ENCODE peak calls at places on chromosome 16, in ten cellular contexts. One of them, this sample, is unnamed.
A peak's percentile ranks its signal among the peaks of the same experiment; 100 is the strongest.

GRCh38 chr16:29117631-29118030 is 132.8 kb downstream of the LAT start:
- DNase-seq in fibroblast of lung: no peak
- DNase-seq in activated naive CD4-positive, alpha-beta T cell treated with anti-CD3 and anti-CD28 coated beads, Interleukin-2, amount 50 U/mL, for 16 hours: no peak
- DNase-seq in amniotic stem cell: no peak
- DNase-seq in stimulated activated CD4-positive, alpha-beta T cell treated with anti-CD3 and anti-CD28 coated beads, TNF-alpha, amount 100 ng/mL, for 48 hours: no peak
- DNase-seq in MCF 10A: no peak
- DNase-seq in HuH-7.5: no peak
- DNase-seq in GM04503: no peak
- DNase-seq in WTC11: no peak
- DNase-seq in left ventricle myocardium inferior: no peak
- DNase-seq in this sample: no peak

GRCh38 chr16:49129935-49130334 is 151.7 kb downstream of the CBLN1 start:
- DNase-seq in fibroblast of lung: no peak
- DNase-seq in activated naive CD4-positive, alpha-beta T cell treated with anti-CD3 and anti-CD28 coated beads, Interleukin-2, amount 50 U/mL, for 16 hours: no peak
- DNase-seq in amniotic stem cell: no peak
- DNase-seq in stimulated activated CD4-positive, alpha-beta T cell treated with anti-CD3 and anti-CD28 coated beads, TNF-alpha, amount 100 ng/mL, for 48 hours: no peak
- DNase-seq in MCF 10A: no peak
- DNase-seq in HuH-7.5: no peak
- DNase-seq in GM04503: no peak
- DNase-seq in WTC11: no peak
- DNase-seq in left ventricle myocardium inferior: no peak
- DNase-seq in this sample: no peak

GRCh38 chr16:3012246-3012645 is 477 bp upstream of the CLDN9 start:
- DNase-seq in fibroblast of lung: no peak
- DNase-seq in activated naive CD4-positive, alpha-beta T cell treated with anti-CD3 and anti-CD28 coated beads, Interleukin-2, amount 50 U/mL, for 16 hours: no peak
- DNase-seq in amniotic stem cell: no peak
- DNase-seq in stimulated activated CD4-positive, alpha-beta T cell treated with anti-CD3 and anti-CD28 coated beads, TNF-alpha, amount 100 ng/mL, for 48 hours: no peak
- DNase-seq in MCF 10A: no peak
- DNase-seq in HuH-7.5: no peak
- DNase-seq in GM04503: no peak
- DNase-seq in WTC11: peak; percentile 76
- DNase-seq in left ventricle myocardium inferior: no peak
- DNase-seq in this sample: no peak

GRCh38 chr16:4800290-4801041 is 2.0 kb downstream of the ROGDI start:
- DNase-seq in fibroblast of lung: no peak
- DNase-seq in activated naive CD4-positive, alpha-beta T cell treated with anti-CD3 and anti-CD28 coated beads, Interleukin-2, amount 50 U/mL, for 16 hours: no peak
- DNase-seq in amniotic stem cell: no peak
- DNase-seq in stimulated activated CD4-positive, alpha-beta T cell treated with anti-CD3 and anti-CD28 coated beads, TNF-alpha, amount 100 ng/mL, for 48 hours: no peak
- DNase-seq in MCF 10A: no peak
- DNase-seq in HuH-7.5: no peak
- DNase-seq in GM04503: no peak
- DNase-seq in WTC11: no peak
- DNase-seq in left ventricle myocardium inferior: peak; percentile 65
- DNase-seq in this sample: peak; percentile 65

GRCh38 chr16:80303691-80304090 is 237.1 kb upstream of the DYNLRB2 start:
- DNase-seq in fibroblast of lung: no peak
- DNase-seq in activated naive CD4-positive, alpha-beta T cell treated with anti-CD3 and anti-CD28 coated beads, Interleukin-2, amount 50 U/mL, for 16 hours: no peak
- DNase-seq in amniotic stem cell: no peak
- DNase-seq in stimulated activated CD4-positive, alpha-beta T cell treated with anti-CD3 and anti-CD28 coated beads, TNF-alpha, amount 100 ng/mL, for 48 hours: no peak
- DNase-seq in MCF 10A: no peak
- DNase-seq in HuH-7.5: no peak
- DNase-seq in GM04503: no peak
- DNase-seq in WTC11: no peak
- DNase-seq in left ventricle myocardium inferior: no peak
- DNase-seq in this sample: no peak

GRCh38 chr16:86772671-86773338 is 194.5 kb downstream of the FOXL1 start:
- DNase-seq in fibroblast of lung: no peak
- DNase-seq in activated naive CD4-positive, alpha-beta T cell treated with anti-CD3 and anti-CD28 coated beads, Interleukin-2, amount 50 U/mL, for 16 hours: no peak
- DNase-seq in amniotic stem cell: peak; percentile 72
- DNase-seq in stimulated activated CD4-positive, alpha-beta T cell treated with anti-CD3 and anti-CD28 coated beads, TNF-alpha, amount 100 ng/mL, for 48 hours: no peak
- DNase-seq in MCF 10A: no peak
- DNase-seq in HuH-7.5: no peak
- DNase-seq in GM04503: peak; percentile 76
- DNase-seq in WTC11: no peak
- DNase-seq in left ventricle myocardium inferior: no peak
- DNase-seq in this sample: peak; percentile 70

GRCh38 chr16:86231996-86232350 is 278.4 kb upstream of the FOXF1 start:
- DNase-seq in fibroblast of lung: no peak
- DNase-seq in activated naive CD4-positive, alpha-beta T cell treated with anti-CD3 and anti-CD28 coated beads, Interleukin-2, amount 50 U/mL, for 16 hours: no peak
- DNase-seq in amniotic stem cell: no peak
- DNase-seq in stimulated activated CD4-positive, alpha-beta T cell treated with anti-CD3 and anti-CD28 coated beads, TNF-alpha, amount 100 ng/mL, for 48 hours: no peak
- DNase-seq in MCF 10A: no peak
- DNase-seq in HuH-7.5: no peak
- DNase-seq in GM04503: no peak
- DNase-seq in WTC11: no peak
- DNase-seq in left ventricle myocardium inferior: no peak
- DNase-seq in this sample: no peak

GRCh38 chr16:10181196-10182162 is 749 bp downstream of the GRIN2A start:
- DNase-seq in fibroblast of lung: peak; percentile 18
- DNase-seq in activated naive CD4-positive, alpha-beta T cell treated with anti-CD3 and anti-CD28 coated beads, Interleukin-2, amount 50 U/mL, for 16 hours: peak; percentile 23
- DNase-seq in amniotic stem cell: no peak
- DNase-seq in stimulated activated CD4-positive, alpha-beta T cell treated with anti-CD3 and anti-CD28 coated beads, TNF-alpha, amount 100 ng/mL, for 48 hours: no peak
- DNase-seq in MCF 10A: peak; percentile 23
- DNase-seq in HuH-7.5: peak; percentile 84
- DNase-seq in GM04503: no peak
- DNase-seq in WTC11: peak; percentile 88
- DNase-seq in left ventricle myocardium inferior: peak; percentile 52
- DNase-seq in this sample: peak; percentile 63

GRCh38 chr16:10343124-10343760 is 42.6 kb upstream of the ATF7IP2 start:
- DNase-seq in fibroblast of lung: no peak
- DNase-seq in activated naive CD4-positive, alpha-beta T cell treated with anti-CD3 and anti-CD28 coated beads, Interleukin-2, amount 50 U/mL, for 16 hours: no peak
- DNase-seq in amniotic stem cell: no peak
- DNase-seq in stimulated activated CD4-positive, alpha-beta T cell treated with anti-CD3 and anti-CD28 coated beads, TNF-alpha, amount 100 ng/mL, for 48 hours: no peak
- DNase-seq in MCF 10A: no peak
- DNase-seq in HuH-7.5: no peak
- DNase-seq in GM04503: no peak
- DNase-seq in WTC11: no peak
- DNase-seq in left ventricle myocardium inferior: no peak
- DNase-seq in this sample: no peak

GRCh38 chr16:66888647-66889615 is 8.6 kb downstream of the PDP2 start:
- DNase-seq in fibroblast of lung: no peak
- DNase-seq in activated naive CD4-positive, alpha-beta T cell treated with anti-CD3 and anti-CD28 coated beads, Interleukin-2, amount 50 U/mL, for 16 hours: no peak
- DNase-seq in amniotic stem cell: no peak
- DNase-seq in stimulated activated CD4-positive, alpha-beta T cell treated with anti-CD3 and anti-CD28 coated beads, TNF-alpha, amount 100 ng/mL, for 48 hours: no peak
- DNase-seq in MCF 10A: no peak
- DNase-seq in HuH-7.5: no peak
- DNase-seq in GM04503: no peak
- DNase-seq in WTC11: no peak
- DNase-seq in left ventricle myocardium inferior: no peak
- DNase-seq in this sample: no peak

GRCh38 chr16:79839450-79839849 is 238.9 kb upstream of the MAF start:
- DNase-seq in fibroblast of lung: peak; percentile 57
- DNase-seq in activated naive CD4-positive, alpha-beta T cell treated with anti-CD3 and anti-CD28 coated beads, Interleukin-2, amount 50 U/mL, for 16 hours: no peak
- DNase-seq in amniotic stem cell: no peak
- DNase-seq in stimulated activated CD4-positive, alpha-beta T cell treated with anti-CD3 and anti-CD28 coated beads, TNF-alpha, amount 100 ng/mL, for 48 hours: no peak
- DNase-seq in MCF 10A: no peak
- DNase-seq in HuH-7.5: no peak
- DNase-seq in GM04503: no peak
- DNase-seq in WTC11: no peak
- DNase-seq in left ventricle myocardium inferior: no peak
- DNase-seq in this sample: no peak

GRCh38 chr16:56192971-56193936 is 2.0 kb downstream of the GNAO1 start:
- DNase-seq in fibroblast of lung: no peak
- DNase-seq in activated naive CD4-positive, alpha-beta T cell treated with anti-CD3 and anti-CD28 coated beads, Interleukin-2, amount 50 U/mL, for 16 hours: no peak
- DNase-seq in amniotic stem cell: no peak
- DNase-seq in stimulated activated CD4-positive, alpha-beta T cell treated with anti-CD3 and anti-CD28 coated beads, TNF-alpha, amount 100 ng/mL, for 48 hours: no peak
- DNase-seq in MCF 10A: no peak
- DNase-seq in HuH-7.5: no peak
- DNase-seq in GM04503: no peak
- DNase-seq in WTC11: peak; percentile 34
- DNase-seq in left ventricle myocardium inferior: no peak
- DNase-seq in this sample: no peak

GRCh38 chr16:30054451-30054850 is 11.1 kb upstream of the ALDOA start:
- DNase-seq in fibroblast of lung: no peak
- DNase-seq in activated naive CD4-positive, alpha-beta T cell treated with anti-CD3 and anti-CD28 coated beads, Interleukin-2, amount 50 U/mL, for 16 hours: no peak
- DNase-seq in amniotic stem cell: no peak
- DNase-seq in stimulated activated CD4-positive, alpha-beta T cell treated with anti-CD3 and anti-CD28 coated beads, TNF-alpha, amount 100 ng/mL, for 48 hours: no peak
- DNase-seq in MCF 10A: no peak
- DNase-seq in HuH-7.5: no peak
- DNase-seq in GM04503: no peak
- DNase-seq in WTC11: no peak
- DNase-seq in left ventricle myocardium inferior: no peak
- DNase-seq in this sample: no peak

GRCh38 chr16:54620197-54620596 is 310.5 kb upstream of the IRX5 start:
- DNase-seq in fibroblast of lung: no peak
- DNase-seq in activated naive CD4-positive, alpha-beta T cell treated with anti-CD3 and anti-CD28 coated beads, Interleukin-2, amount 50 U/mL, for 16 hours: no peak
- DNase-seq in amniotic stem cell: no peak
- DNase-seq in stimulated activated CD4-positive, alpha-beta T cell treated with anti-CD3 and anti-CD28 coated beads, TNF-alpha, amount 100 ng/mL, for 48 hours: no peak
- DNase-seq in MCF 10A: no peak
- DNase-seq in HuH-7.5: no peak
- DNase-seq in GM04503: no peak
- DNase-seq in WTC11: no peak
- DNase-seq in left ventricle myocardium inferior: no peak
- DNase-seq in this sample: no peak

GRCh38 chr16:76748698-76749097 is 442.3 kb upstream of the MON1B start:
- DNase-seq in fibroblast of lung: no peak
- DNase-seq in activated naive CD4-positive, alpha-beta T cell treated with anti-CD3 and anti-CD28 coated beads, Interleukin-2, amount 50 U/mL, for 16 hours: no peak
- DNase-seq in amniotic stem cell: no peak
- DNase-seq in stimulated activated CD4-positive, alpha-beta T cell treated with anti-CD3 and anti-CD28 coated beads, TNF-alpha, amount 100 ng/mL, for 48 hours: no peak
- DNase-seq in MCF 10A: no peak
- DNase-seq in HuH-7.5: no peak
- DNase-seq in GM04503: no peak
- DNase-seq in WTC11: no peak
- DNase-seq in left ventricle myocardium inferior: no peak
- DNase-seq in this sample: no peak

GRCh38 chr16:57615813-57616212 is 12.6 kb upstream of the ADGRG1 start:
- DNase-seq in fibroblast of lung: no peak
- DNase-seq in activated naive CD4-positive, alpha-beta T cell treated with anti-CD3 and anti-CD28 coated beads, Interleukin-2, amount 50 U/mL, for 16 hours: no peak
- DNase-seq in amniotic stem cell: no peak
- DNase-seq in stimulated activated CD4-positive, alpha-beta T cell treated with anti-CD3 and anti-CD28 coated beads, TNF-alpha, amount 100 ng/mL, for 48 hours: no peak
- DNase-seq in MCF 10A: no peak
- DNase-seq in HuH-7.5: no peak
- DNase-seq in GM04503: no peak
- DNase-seq in WTC11: no peak
- DNase-seq in left ventricle myocardium inferior: no peak
- DNase-seq in this sample: no peak

GRCh38 chr16:15714393-15715172 is 64.5 kb downstream of the NDE1 start:
- DNase-seq in fibroblast of lung: no peak
- DNase-seq in activated naive CD4-positive, alpha-beta T cell treated with anti-CD3 and anti-CD28 coated beads, Interleukin-2, amount 50 U/mL, for 16 hours: no peak
- DNase-seq in amniotic stem cell: no peak
- DNase-seq in stimulated activated CD4-positive, alpha-beta T cell treated with anti-CD3 and anti-CD28 coated beads, TNF-alpha, amount 100 ng/mL, for 48 hours: no peak
- DNase-seq in MCF 10A: no peak
- DNase-seq in HuH-7.5: no peak
- DNase-seq in GM04503: no peak
- DNase-seq in WTC11: no peak
- DNase-seq in left ventricle myocardium inferior: no peak
- DNase-seq in this sample: no peak

GRCh38 chr16:75593825-75594820 is 27.9 kb downstream of the GABARAPL2 start:
- DNase-seq in fibroblast of lung: peak; percentile 9
- DNase-seq in activated naive CD4-positive, alpha-beta T cell treated with anti-CD3 and anti-CD28 coated beads, Interleukin-2, amount 50 U/mL, for 16 hours: no peak
- DNase-seq in amniotic stem cell: no peak
- DNase-seq in stimulated activated CD4-positive, alpha-beta T cell treated with anti-CD3 and anti-CD28 coated beads, TNF-alpha, amount 100 ng/mL, for 48 hours: no peak
- DNase-seq in MCF 10A: peak; percentile 74
- DNase-seq in HuH-7.5: no peak
- DNase-seq in GM04503: peak; percentile 17
- DNase-seq in WTC11: peak; percentile 44
- DNase-seq in left ventricle myocardium inferior: no peak
- DNase-seq in this sample: peak; percentile 17

GRCh38 chr16:67430504-67431076 is 331 bp upstream of the HSD11B2 start:
- DNase-seq in fibroblast of lung: no peak
- DNase-seq in activated naive CD4-positive, alpha-beta T cell treated with anti-CD3 and anti-CD28 coated beads, Interleukin-2, amount 50 U/mL, for 16 hours: peak; percentile 54
- DNase-seq in amniotic stem cell: no peak
- DNase-seq in stimulated activated CD4-positive, alpha-beta T cell treated with anti-CD3 and anti-CD28 coated beads, TNF-alpha, amount 100 ng/mL, for 48 hours: no peak
- DNase-seq in MCF 10A: peak; percentile 23
- DNase-seq in HuH-7.5: peak; percentile 86
- DNase-seq in GM04503: no peak
- DNase-seq in WTC11: no peak
- DNase-seq in left ventricle myocardium inferior: peak; percentile 29
- DNase-seq in this sample: peak; percentile 33

GRCh38 chr16:49282690-49283375 is 1.2 kb upstream of the CBLN1 start:
- DNase-seq in fibroblast of lung: no peak
- DNase-seq in activated naive CD4-positive, alpha-beta T cell treated with anti-CD3 and anti-CD28 coated beads, Interleukin-2, amount 50 U/mL, for 16 hours: no peak
- DNase-seq in amniotic stem cell: no peak
- DNase-seq in stimulated activated CD4-positive, alpha-beta T cell treated with anti-CD3 and anti-CD28 coated beads, TNF-alpha, amount 100 ng/mL, for 48 hours: no peak
- DNase-seq in MCF 10A: no peak
- DNase-seq in HuH-7.5: no peak
- DNase-seq in GM04503: no peak
- DNase-seq in WTC11: peak; percentile 75
- DNase-seq in left ventricle myocardium inferior: no peak
- DNase-seq in this sample: no peak

GRCh38 chr16:50460538-50461399 is 87.4 kb upstream of the NKD1 start:
- DNase-seq in fibroblast of lung: no peak
- DNase-seq in activated naive CD4-positive, alpha-beta T cell treated with anti-CD3 and anti-CD28 coated beads, Interleukin-2, amount 50 U/mL, for 16 hours: no peak
- DNase-seq in amniotic stem cell: no peak
- DNase-seq in stimulated activated CD4-positive, alpha-beta T cell treated with anti-CD3 and anti-CD28 coated beads, TNF-alpha, amount 100 ng/mL, for 48 hours: no peak
- DNase-seq in MCF 10A: no peak
- DNase-seq in HuH-7.5: no peak
- DNase-seq in GM04503: no peak
- DNase-seq in WTC11: no peak
- DNase-seq in left ventricle myocardium inferior: no peak
- DNase-seq in this sample: no peak

GRCh38 chr16:12170103-12171025 is 193.8 kb downstream of the SNX29 start:
- DNase-seq in fibroblast of lung: peak; percentile 37
- DNase-seq in activated naive CD4-positive, alpha-beta T cell treated with anti-CD3 and anti-CD28 coated beads, Interleukin-2, amount 50 U/mL, for 16 hours: no peak
- DNase-seq in amniotic stem cell: no peak
- DNase-seq in stimulated activated CD4-positive, alpha-beta T cell treated with anti-CD3 and anti-CD28 coated beads, TNF-alpha, amount 100 ng/mL, for 48 hours: no peak
- DNase-seq in MCF 10A: no peak
- DNase-seq in HuH-7.5: no peak
- DNase-seq in GM04503: no peak
- DNase-seq in WTC11: no peak
- DNase-seq in left ventricle myocardium inferior: no peak
- DNase-seq in this sample: no peak

GRCh38 chr16:77387810-77388209 is 47.0 kb downstream of the ADAMTS18 start:
- DNase-seq in fibroblast of lung: no peak
- DNase-seq in activated naive CD4-positive, alpha-beta T cell treated with anti-CD3 and anti-CD28 coated beads, Interleukin-2, amount 50 U/mL, for 16 hours: no peak
- DNase-seq in amniotic stem cell: no peak
- DNase-seq in stimulated activated CD4-positive, alpha-beta T cell treated with anti-CD3 and anti-CD28 coated beads, TNF-alpha, amount 100 ng/mL, for 48 hours: no peak
- DNase-seq in MCF 10A: no peak
- DNase-seq in HuH-7.5: no peak
- DNase-seq in GM04503: no peak
- DNase-seq in WTC11: no peak
- DNase-seq in left ventricle myocardium inferior: no peak
- DNase-seq in this sample: no peak

GRCh38 chr16:64893386-64893785 is 228.5 kb downstream of the CDH11 start:
- DNase-seq in fibroblast of lung: no peak
- DNase-seq in activated naive CD4-positive, alpha-beta T cell treated with anti-CD3 and anti-CD28 coated beads, Interleukin-2, amount 50 U/mL, for 16 hours: no peak
- DNase-seq in amniotic stem cell: no peak
- DNase-seq in stimulated activated CD4-positive, alpha-beta T cell treated with anti-CD3 and anti-CD28 coated beads, TNF-alpha, amount 100 ng/mL, for 48 hours: no peak
- DNase-seq in MCF 10A: no peak
- DNase-seq in HuH-7.5: no peak
- DNase-seq in GM04503: peak; percentile 36
- DNase-seq in WTC11: no peak
- DNase-seq in left ventricle myocardium inferior: no peak
- DNase-seq in this sample: no peak

GRCh38 chr16:68713430-68713829 is 23.7 kb upstream of the CDH1 start:
- DNase-seq in fibroblast of lung: no peak
- DNase-seq in activated naive CD4-positive, alpha-beta T cell treated with anti-CD3 and anti-CD28 coated beads, Interleukin-2, amount 50 U/mL, for 16 hours: no peak
- DNase-seq in amniotic stem cell: no peak
- DNase-seq in stimulated activated CD4-positive, alpha-beta T cell treated with anti-CD3 and anti-CD28 coated beads, TNF-alpha, amount 100 ng/mL, for 48 hours: no peak
- DNase-seq in MCF 10A: no peak
- DNase-seq in HuH-7.5: no peak
- DNase-seq in GM04503: no peak
- DNase-seq in WTC11: no peak
- DNase-seq in left ventricle myocardium inferior: no peak
- DNase-seq in this sample: no peak

GRCh38 chr16:29763326-29763725 is 14.7 kb upstream of the ZG16 start:
- DNase-seq in fibroblast of lung: no peak
- DNase-seq in activated naive CD4-positive, alpha-beta T cell treated with anti-CD3 and anti-CD28 coated beads, Interleukin-2, amount 50 U/mL, for 16 hours: no peak
- DNase-seq in amniotic stem cell: no peak
- DNase-seq in stimulated activated CD4-positive, alpha-beta T cell treated with anti-CD3 and anti-CD28 coated beads, TNF-alpha, amount 100 ng/mL, for 48 hours: no peak
- DNase-seq in MCF 10A: no peak
- DNase-seq in HuH-7.5: no peak
- DNase-seq in GM04503: no peak
- DNase-seq in WTC11: no peak
- DNase-seq in left ventricle myocardium inferior: no peak
- DNase-seq in this sample: no peak

GRCh38 chr16:81677375-81677737 is 101.7 kb upstream of the PLCG2 start:
- DNase-seq in fibroblast of lung: no peak
- DNase-seq in activated naive CD4-positive, alpha-beta T cell treated with anti-CD3 and anti-CD28 coated beads, Interleukin-2, amount 50 U/mL, for 16 hours: no peak
- DNase-seq in amniotic stem cell: no peak
- DNase-seq in stimulated activated CD4-positive, alpha-beta T cell treated with anti-CD3 and anti-CD28 coated beads, TNF-alpha, amount 100 ng/mL, for 48 hours: no peak
- DNase-seq in MCF 10A: no peak
- DNase-seq in HuH-7.5: no peak
- DNase-seq in GM04503: no peak
- DNase-seq in WTC11: no peak
- DNase-seq in left ventricle myocardium inferior: no peak
- DNase-seq in this sample: no peak

GRCh38 chr16:29910819-29911675 is 10.8 kb downstream of the ASPHD1 start:
- DNase-seq in fibroblast of lung: no peak
- DNase-seq in activated naive CD4-positive, alpha-beta T cell treated with anti-CD3 and anti-CD28 coated beads, Interleukin-2, amount 50 U/mL, for 16 hours: no peak
- DNase-seq in amniotic stem cell: no peak
- DNase-seq in stimulated activated CD4-positive, alpha-beta T cell treated with anti-CD3 and anti-CD28 coated beads, TNF-alpha, amount 100 ng/mL, for 48 hours: no peak
- DNase-seq in MCF 10A: no peak
- DNase-seq in HuH-7.5: no peak
- DNase-seq in GM04503: no peak
- DNase-seq in WTC11: no peak
- DNase-seq in left ventricle myocardium inferior: no peak
- DNase-seq in this sample: no peak

This sample was measured in mammary epithelial cell.